ENCODE peak calls at places on chromosomes 7 and 10, in four cellular contexts. F is cardiac fibroblast, M is AG09309, Y is astrocyte. H is an unnamed sample.

GRCh38 chr7:151796091-151796870 is 80.6 kb downstream of the PRKAG2 start:
- DNase-seq in Y (peak; percentile 48), M (no peak), F (peak; percentile 49), H (no peak)

GRCh38 chr10:95350212-95350829 is 59.5 kb upstream of the PDLIM1 start:
- DNase-seq in F (peak; percentile 65), M (peak; percentile 14), Y (no peak), H (no peak)

GRCh38 chr10:131961777-131962450 is 19.8 kb downstream of the BNIP3 start:
- DNase-seq in M (no peak), Y (no peak), F (no peak), H (no peak)

GRCh38 chr7:10593080-10593479 is 380.6 kb upstream of the PHF14 start:
- DNase-seq in M (no peak), Y (no peak), F (no peak), H (no peak)

GRCh38 chr7:151013728-151014497 is 10.4 kb downstream of the ATG9B start:
- DNase-seq in Y (peak; percentile 44), M (no peak), F (peak; percentile 63), H (no peak)

GRCh38 chr10:47158116-47159071 is 141.6 kb upstream of the GDF10 start:
- DNase-seq in M (no peak), F (no peak), Y (no peak), H (no peak)

GRCh38 chr10:124917939-124918830 is 23.7 kb upstream of the ZRANB1 start:
- DNase-seq in F (peak; percentile 65), Y (peak; percentile 82), M (peak; percentile 38), H (no peak)

GRCh38 chr10:67808706-67809105 is 29.3 kb downstream of the DNAJC12 start:
- DNase-seq in M (no peak), F (no peak), Y (no peak), H (no peak)

GRCh38 chr7:81232084-81232799 is 313.4 kb upstream of the SEMA3C start:
- DNase-seq in M (no peak), Y (no peak), F (no peak), H (no peak)

GRCh38 chr10:96511044-96511945 is 2.4 kb downstream of the TLL2 start:
- DNase-seq in Y (no peak), F (peak; percentile 28), M (no peak), H (no peak)
- H3K4me3 ChIP-seq in Y (no peak overlapping the region), F (no peak overlapping the region), M (no peak overlapping the region), H (no peak overlapping the region)

GRCh38 chr7:130736298-130736900 is 2.4 kb upstream of the KLF14 start:
- DNase-seq in Y (no peak), F (no peak), M (no peak), H (no peak)

GRCh38 chr7:130732980-130733865 is 784 bp downstream of the KLF14 start:
- DNase-seq in F (no peak), M (no peak), Y (no peak), H (no peak)

GRCh38 chr7:130735273-130735716 is 1.3 kb upstream of the KLF14 start:
- DNase-seq in Y (no peak), F (peak; percentile 2), M (no peak), H (no peak)

GRCh38 chr7:130734525-130735272 is 692 bp upstream of the KLF14 start:
- DNase-seq in M (no peak), F (peak; percentile 25), Y (no peak), H (no peak)

DNA sequence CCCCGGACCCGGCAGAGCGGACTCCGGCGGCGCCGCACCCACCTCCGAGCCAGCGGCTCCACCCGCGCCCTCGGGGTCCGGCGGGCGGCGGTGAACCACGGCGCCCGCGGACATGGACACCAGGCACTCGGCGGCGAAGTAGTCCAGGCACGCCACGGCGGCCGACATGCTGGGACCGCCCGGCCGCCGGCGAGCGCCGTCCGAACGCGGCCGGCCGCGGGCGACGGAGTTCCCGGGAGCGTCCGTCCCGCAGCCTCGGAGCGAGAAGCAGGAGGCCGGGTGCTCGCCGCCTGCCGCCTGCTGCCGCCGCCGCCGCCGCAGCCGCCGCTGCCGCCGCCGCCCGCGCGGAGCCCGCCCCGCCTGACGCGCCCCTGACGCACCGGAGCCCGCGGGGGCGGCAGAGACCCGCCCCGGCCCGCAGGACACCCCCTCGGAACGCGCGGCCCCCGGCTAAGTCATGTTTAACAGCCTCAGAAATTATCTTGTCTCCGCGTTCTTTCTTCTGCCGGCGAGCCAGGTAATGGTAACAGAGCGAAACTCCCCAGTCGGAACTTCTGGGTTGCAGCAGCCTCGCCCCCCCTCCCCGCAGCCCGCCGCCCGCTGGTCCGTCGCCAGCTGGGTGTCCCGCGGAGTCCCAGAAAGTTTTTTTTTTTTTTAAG is at the start of gene KLF14:
- DNase-seq in F (no peak), M (no peak), Y (no peak), H (no peak)
- TF ChIP-seq CTCF in F (no peak), M (no peak), Y (no peak), H (no peak)

GRCh38 chr7:132328047-132328620 is 248.1 kb downstream of the PLXNA4 start:
- DNase-seq in M (no peak), F (no peak), Y (no peak), H (no peak)
- H3K4me3 ChIP-seq in M (no peak overlapping the region), F (no peak overlapping the region), Y (no peak overlapping the region), H (no peak overlapping the region)

GRCh38 chr7:67588631-67589030 is 592.0 kb downstream of the TYW1 start:
- DNase-seq in Y (no peak), M (no peak), F (no peak), H (no peak)
- TF ChIP-seq CTCF in Y (no peak), M (no peak), F (no peak), H (no peak)

GRCh38 chr10:93061594-93062498 is 1.2 kb downstream of the CYP26C1 start:
- DNase-seq in Y (peak; percentile 27), M (no peak), F (no peak), H (no peak)
- H3K4me3 ChIP-seq in Y (peak overlapping the region; percentile 29), M (peak overlapping the region; percentile 41), F (peak overlapping the region; percentile 30), H (peak overlapping the region; percentile 50)

GRCh38 chr7:49166441-49166840 is 242.1 kb downstream of the CDC14C start:
- DNase-seq in Y (no peak), F (peak; percentile 3), M (no peak), H (no peak)
- TF ChIP-seq CTCF in Y (no peak), F (no peak), M (no peak), H (no peak)

GRCh38 chr7:1555046-1555812 is 776 bp downstream of the TMEM184A start:
- DNase-seq in M (no peak), F (peak; percentile 85), Y (peak; percentile 71), H (peak; percentile 36)
- H3K4me3 ChIP-seq in M (no peak overlapping the region), F (no peak overlapping the region), Y (no peak overlapping the region), H (peak overlapping the region; percentile 6)

GRCh38 chr7:101869901-101870290 is 52.5 kb downstream of the CUX1 start:
- DNase-seq in M (no peak), F (no peak), Y (no peak), H (no peak)

GRCh38 chr7:101871351-101871750 is 53.9 kb downstream of the CUX1 start:
- DNase-seq in Y (no peak), F (no peak), M (no peak), H (no peak)

GRCh38 chr7:101869026-101869900 is 51.8 kb downstream of the CUX1 start:
- DNase-seq in M (no peak), F (no peak), Y (no peak), H (no peak)

GRCh38 chr7:101868191-101868950 is 50.9 kb downstream of the CUX1 start:
- DNase-seq in F (no peak), Y (no peak), M (no peak), H (no peak)

GRCh38 chr7:101870361-101871062 is 53.1 kb downstream of the CUX1 start:
- DNase-seq in Y (no peak), F (no peak), M (no peak), H (no peak)
- TF ChIP-seq CTCF in Y (no peak), F (peak; percentile 22), M (peak; percentile 17), H (no peak)

GRCh38 chr7:27116962-27117686 is 13.4 kb downstream of the HOXA4 start:
- DNase-seq in F (no peak), Y (peak; percentile 9), M (no peak), H (no peak)

GRCh38 chr7:27113991-27114866 is 11.7 kb upstream of the HOXA2 start:
- DNase-seq in F (no peak), M (no peak), Y (peak; percentile 74), H (no peak)

GRCh38 chr7:27115161-27116018 is 12.9 kb upstream of the HOXA2 start:
- DNase-seq in M (no peak), Y (peak; percentile 85), F (no peak), H (no peak)

GRCh38 chr7:27116521-27116946 is 14.0 kb downstream of the HOXA4 start:
- DNase-seq in M (no peak), Y (peak; percentile 10), F (no peak), H (no peak)

GRCh38 chr7:27116019-27116411 is 13.5 kb upstream of the HOXA2 start:
- DNase-seq in M (no peak), F (no peak), Y (no peak), H (no peak)
- H3K4me3 ChIP-seq in M (no peak overlapping the region), F (no peak overlapping the region), Y (peak overlapping the region; percentile 69), H (no peak overlapping the region)

DNA sequence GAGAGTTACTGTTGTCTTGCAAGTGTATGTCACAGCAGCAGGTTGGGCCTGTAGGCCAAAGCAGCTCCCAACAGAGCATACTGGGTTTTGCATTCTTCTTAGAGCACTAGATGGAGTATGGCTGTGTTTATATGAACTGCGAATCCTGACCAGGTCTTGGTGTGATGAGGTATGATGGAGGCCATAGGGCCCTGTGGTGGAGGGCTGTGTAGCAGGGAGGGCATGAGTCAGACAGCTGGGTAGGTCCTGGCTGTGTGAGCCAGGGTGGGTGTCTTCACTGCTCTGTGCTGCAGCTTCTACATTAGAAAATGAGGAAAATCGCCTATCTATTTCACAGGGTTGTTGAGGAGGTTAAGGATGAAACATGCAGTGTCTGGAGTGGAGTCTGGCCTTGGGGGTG is 124.2 kb downstream of the BUB3 start:
- DNase-seq in Y (no peak), F (no peak), M (no peak), H (no peak)
- TF ChIP-seq CTCF in Y (no peak), F (no peak), M (no peak), H (no peak)

H was measured in AG04449.